ENCODE peak calls at places on chromosomes 16 and 17, in five cellular contexts. K is neuronal stem cell, X is IMR-90, F is H1, U is trophoblast cell. Y is an unnamed sample.

GRCh38 chr16:89498839-89499238 is 8.5 kb upstream of the ANKRD11 start:
- DNase-seq in F (no peak), K (no peak), X (no peak), U (no peak), Y (no peak)

GRCh38 chr16:67163164-67163902 is 1.2 kb upstream of the HSF4 start:
- DNase-seq in K (no peak), U (no peak), F (peak; percentile 73), X (peak; percentile 35), Y (no peak)

GRCh38 chr17:79942011-79942405 is 93.7 kb downstream of the TBC1D16 start:
- DNase-seq in K (no peak), U (no peak), F (no peak), X (no peak), Y (no peak)

GRCh38 chr17:37429442-37429841 is 22.8 kb downstream of the TADA2A start:
- DNase-seq in K (no peak), F (no peak), U (no peak), X (peak; percentile 43), Y (no peak)

GRCh38 chr17:68704897-68705296 is 103.7 kb upstream of the FAM20A start:
- DNase-seq in X (peak; percentile 41), K (no peak), U (no peak), F (no peak), Y (no peak)

GRCh38 chr16:28193530-28194423 is 18.0 kb downstream of the XPO6 start:
- DNase-seq in K (no peak), U (peak; percentile 86), X (peak; percentile 98), F (no peak), Y (no peak)

GRCh38 chr16:21161211-21161610 is 2.7 kb downstream of the LDAF1 start:
- DNase-seq in F (no peak), K (no peak), X (peak; percentile 35), U (no peak), Y (no peak)

GRCh38 chr17:74374786-74375185 is 7.5 kb downstream of the GPR142 start:
- DNase-seq in K (no peak), F (no peak), X (no peak), U (no peak), Y (no peak)

GRCh38 chr16:22291860-22292692 is 5.1 kb upstream of the POLR3E start:
- DNase-seq in K (no peak), X (peak; percentile 55), F (no peak), U (no peak), Y (no peak)

GRCh38 chr17:64159051-64159590 is 29.2 kb upstream of the ERN1 start:
- DNase-seq in X (no peak), F (no peak), K (no peak), U (peak; percentile 52), Y (no peak)

GRCh38 chr17:4405038-4405669 is 28.6 kb upstream of the SPNS3 start:
- DNase-seq in U (no peak), X (no peak), F (no peak), K (no peak), Y (no peak)

GRCh38 chr16:68917541-68917940 is 74.2 kb downstream of the TANGO6 start:
- DNase-seq in F (no peak), X (no peak), K (no peak), U (no peak), Y (no peak)

GRCh38 chr16:3101841-3102470 is 2.9 kb upstream of the ZSCAN10 start:
- DNase-seq in X (no peak), F (peak; percentile 61), K (peak; percentile 51), U (no peak), Y (peak; percentile 93)

GRCh38 chr16:47966325-47966724 is 189.5 kb downstream of the ABCC12 start:
- DNase-seq in K (no peak), U (no peak), F (peak; percentile 17), X (no peak), Y (peak; percentile 7)

GRCh38 chr16:2026461-2027023 is at the start of gene NHERF2:
- DNase-seq in F (no peak), X (no peak), K (no peak), U (no peak), Y (no peak)

GRCh38 chr16:3659200-3659599 is 4.7 kb downstream of the DNASE1 start:
- DNase-seq in U (no peak), X (peak; percentile 5), K (no peak), F (no peak), Y (no peak)

GRCh38 chr16:76800196-76800595 is 390.8 kb upstream of the MON1B start:
- DNase-seq in F (no peak), U (no peak), X (no peak), K (no peak), Y (no peak)

GRCh38 chr17:2710804-2711607 is 558 bp downstream of the CLUH start:
- DNase-seq in U (no peak), K (no peak), F (no peak), X (no peak), Y (no peak)

GRCh38 chr17:64534187-64534586 is 27.4 kb downstream of the CEP95 start:
- DNase-seq in X (no peak), U (no peak), F (no peak), K (no peak), Y (no peak)

GRCh38 chr17:81060416-81060815 is 25.5 kb downstream of the BAIAP2 start:
- DNase-seq in F (no peak), X (no peak), K (no peak), U (peak; percentile 52), Y (no peak)

GRCh38 chr17:8149419-8150193 is 2.6 kb downstream of the PER1 start:
- DNase-seq in X (no peak), K (no peak), U (no peak), F (no peak), Y (no peak)

GRCh38 chr17:45098081-45098868 is 34.0 kb downstream of the PLCD3 start:
- DNase-seq in K (no peak), X (no peak), U (no peak), F (no peak), Y (peak; percentile 39)

GRCh38 chr16:24125199-24125598 is 130.9 kb upstream of the CACNG3 start:
- DNase-seq in X (no peak), U (no peak), F (no peak), K (peak; percentile 23), Y (no peak)

GRCh38 chr17:74211141-74211928 is 2.0 kb upstream of the TTYH2 start:
- DNase-seq in F (peak; percentile 73), X (no peak), U (peak; percentile 39), K (no peak), Y (peak; percentile 82)

GRCh38 chr17:80565347-80566053 is 20.9 kb downstream of the RPTOR start:
- DNase-seq in X (no peak), U (peak; percentile 22), K (no peak), F (peak; percentile 55), Y (no peak)

GRCh38 chr16:85173077-85173980 is 61.1 kb upstream of the CIBAR2 start:
- DNase-seq in K (no peak), U (peak; percentile 67), X (peak; percentile 97), F (no peak), Y (no peak)

GRCh38 chr16:30095166-30096078 is 591 bp downstream of the YPEL3 start:
- DNase-seq in F (no peak), U (no peak), K (no peak), X (no peak), Y (no peak)
- H3K14ac ChIP-seq in F (no peak overlapping the region), U (peak overlapping the region; percentile 88), K (peak overlapping the region; percentile 90), X (peak overlapping the region; percentile 38), Y (peak overlapping the region; percentile 86)

GRCh38 chr17:50220811-50221210 is 19.4 kb upstream of the COL1A1 start:
- DNase-seq in X (no peak), U (no peak), F (no peak), K (no peak), Y (peak; percentile 54)
- H3K14ac ChIP-seq in X (peak overlapping the region; percentile 94), U (peak overlapping the region; percentile 42), F (no peak overlapping the region), K (no peak overlapping the region), Y (no peak overlapping the region)

DNA sequence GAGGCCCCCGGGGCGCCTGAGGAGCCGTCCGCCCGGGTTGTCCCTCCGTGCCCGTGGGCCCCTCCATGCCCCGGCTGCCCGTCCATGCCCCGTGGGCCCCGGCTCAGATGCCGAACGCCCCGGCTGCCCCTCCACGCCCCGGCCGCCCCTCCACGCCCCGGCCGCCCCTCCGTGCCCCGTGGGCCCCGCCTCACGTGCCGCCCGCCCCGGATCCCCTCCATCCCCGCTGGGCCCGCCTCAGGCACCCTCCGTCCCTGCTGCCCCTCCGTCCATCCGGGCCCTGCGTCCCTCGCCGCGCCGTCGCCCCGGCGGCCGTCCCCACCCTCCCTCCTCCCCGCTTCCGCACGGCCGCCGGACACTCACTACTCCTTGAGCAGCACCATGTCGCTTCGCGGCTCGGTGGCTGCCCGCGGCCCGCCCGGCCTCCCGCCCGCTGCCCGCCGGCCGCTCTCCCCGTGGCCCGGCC is 381 bp downstream of the PITPNA start:
- DNase-seq in U (no peak), K (no peak), X (no peak), F (no peak), Y (peak; percentile 65)
- H3K14ac ChIP-seq in U (peak overlapping the region; percentile 88), K (peak overlapping the region; percentile 31), X (no peak overlapping the region), F (no peak overlapping the region), Y (peak overlapping the region; percentile 79)

DNA sequence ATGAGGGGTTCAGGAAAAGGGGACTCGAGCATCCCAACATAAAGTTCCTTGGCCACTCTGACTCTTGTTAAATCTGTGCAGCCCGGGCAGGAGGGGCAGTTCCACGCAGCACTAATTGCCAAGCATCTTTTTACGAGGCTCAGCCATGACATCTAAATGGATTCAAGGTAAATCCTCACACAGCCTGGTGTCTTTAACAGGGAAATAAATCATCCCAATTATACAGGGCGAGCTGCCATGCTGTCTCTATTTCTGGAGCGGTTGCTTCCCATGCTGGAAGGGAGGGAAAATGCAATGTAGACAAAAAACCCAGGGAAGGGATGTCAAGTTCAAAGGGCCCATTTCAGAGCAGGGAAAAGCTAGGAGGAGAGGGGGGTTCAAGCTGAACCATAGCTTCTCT is 110.0 kb downstream of the GAS7 start:
- DNase-seq in K (no peak), X (no peak), F (no peak), U (no peak), Y (no peak)
- H3K14ac ChIP-seq in K (no peak overlapping the region), X (no peak overlapping the region), F (no peak overlapping the region), U (no peak overlapping the region), Y (no peak overlapping the region)

GRCh38 chr17:38872671-38873385 is 3.0 kb downstream of the LASP1 start:
- DNase-seq in F (no peak), U (no peak), X (no peak), K (no peak), Y (no peak)

GRCh38 chr17:38871992-38872605 is 2.2 kb downstream of the LASP1 start:
- DNase-seq in U (no peak), X (no peak), F (no peak), K (no peak), Y (no peak)

GRCh38 chr17:38870259-38871165 is 654 bp downstream of the LASP1 start:
- DNase-seq in F (peak; percentile 79), U (no peak), X (peak; percentile 42), K (no peak), Y (peak; percentile 74)

GRCh38 chr17:38869647-38870258 is at the start of gene LASP1:
- DNase-seq in U (peak; percentile 78), K (peak; percentile 83), F (peak; percentile 84), X (peak; percentile 87), Y (no peak)

GRCh38 chr17:38871247-38871991 is 1.6 kb downstream of the LASP1 start:
- DNase-seq in K (no peak), F (no peak), U (no peak), X (peak; percentile 80), Y (peak; percentile 75)
- H3K14ac ChIP-seq in K (no peak overlapping the region), F (no peak overlapping the region), U (peak overlapping the region; percentile 79), X (peak overlapping the region; percentile 85), Y (no peak overlapping the region)

GRCh38 chr17:50211249-50212120 is 10.1 kb upstream of the COL1A1 start:
- DNase-seq in F (peak; percentile 44), U (no peak), K (no peak), X (no peak), Y (peak; percentile 34)
- H3K14ac ChIP-seq in F (no peak overlapping the region), U (peak overlapping the region; percentile 71), K (no peak overlapping the region), X (peak overlapping the region; percentile 97), Y (no peak overlapping the region)

GRCh38 chr17:42421479-42422332 is 1.4 kb downstream of the CAVIN1 start:
- DNase-seq in X (peak; percentile 81), K (no peak), U (peak; percentile 41), F (no peak), Y (peak; percentile 57)
- H3K14ac ChIP-seq in X (peak overlapping the region; percentile 100), K (peak overlapping the region; percentile 17), U (peak overlapping the region; percentile 4), F (no peak overlapping the region), Y (no peak overlapping the region)

GRCh38 chr17:48593126-48593829 is at the start of gene HOXB5:
- DNase-seq in U (no peak), X (peak; percentile 22), K (no peak), F (no peak), Y (peak; percentile 70)
- H3K14ac ChIP-seq in U (peak within 1 kb of the TSS; percentile 92), X (peak within 1 kb of the TSS; percentile 98), K (no peak within 1 kb of the TSS), F (no peak within 1 kb of the TSS), Y (no peak within 1 kb of the TSS)

Y was measured in H9.